ENCODE peak calls at places on chromosomes 5 and 9, in six cellular contexts. P is dorsolateral prefrontal cortex, B is PC-9, A is caudate nucleus, F is H9, V is HCT116. Q is an unnamed sample.

GRCh38 chr5:14286574-14287399 is 143.6 kb downstream of the TRIO start:
- DNase-seq in P (no peak), B (no peak), A (no peak), F (no peak), V (no peak), Q (no peak)

GRCh38 chr5:130992621-130993020 is 172.4 kb downstream of the HINT1 start:
- DNase-seq in P (no peak), B (no peak), A (no peak), F (no peak), V (no peak), Q (no peak)

GRCh38 chr9:89999176-89999533 is 394.3 kb downstream of the GADD45G start:
- DNase-seq in P (no peak), B (peak; percentile 46), A (no peak), F (no peak), V (no peak), Q (no peak)

GRCh38 chr5:59661306-59661705 is 232.2 kb downstream of the PDE4D start:
- DNase-seq in P (no peak), B (no peak), A (no peak), F (no peak), V (no peak), Q (no peak)

GRCh38 chr9:130327781-130328348 is 62.3 kb downstream of the HMCN2 start:
- DNase-seq in P (no peak), B (no peak), A (no peak), F (no peak), V (no peak), Q (no peak)

GRCh38 chr5:93519737-93520136 is 61.3 kb downstream of the NR2F1-AS1 start:
- DNase-seq in P (no peak), B (no peak), A (no peak), F (no peak), V (no peak), Q (no peak)

GRCh38 chr5:101590384-101590783 is 687.3 kb upstream of the ST8SIA4 start:
- DNase-seq in P (no peak), B (no peak), A (no peak), F (no peak), V (peak; percentile 12), Q (no peak)

GRCh38 chr5:88690619-88691560 is 192.1 kb downstream of the MEF2C start:
- DNase-seq in P (peak; percentile 85), B (peak; percentile 62), A (peak; percentile 59), F (peak; percentile 82), V (peak; percentile 44), Q (peak; percentile 78)

GRCh38 chr9:13750639-13751038 is 471.1 kb upstream of the MPDZ start:
- DNase-seq in P (no peak), B (no peak), A (no peak), F (no peak), V (no peak), Q (peak; percentile 0)

GRCh38 chr5:40233268-40233667 is 446.4 kb upstream of the PTGER4 start:
- DNase-seq in P (no peak), B (no peak), A (no peak), F (no peak), V (no peak), Q (no peak)

GRCh38 chr5:68478306-68479091 is 262.9 kb downstream of the PIK3R1 start:
- DNase-seq in P (no peak), B (no peak), A (no peak), F (no peak), V (no peak), Q (no peak)

GRCh38 chr9:117487555-117488175 is 72.8 kb upstream of the ASTN2 start:
- DNase-seq in P (peak; percentile 75), B (peak; percentile 55), A (peak; percentile 82), F (peak; percentile 94), V (no peak), Q (peak; percentile 64)

GRCh38 chr5:23704176-23704855 is 196.9 kb downstream of the PRDM9 start:
- DNase-seq in P (no peak), B (no peak), A (no peak), F (no peak), V (no peak), Q (no peak)

GRCh38 chr5:127351418-127351817 is 60.8 kb downstream of the MEGF10 start:
- DNase-seq in P (no peak), B (no peak), A (no peak), F (no peak), V (no peak), Q (no peak)

GRCh38 chr9:21015122-21015815 is 16.2 kb downstream of the HACD4 start:
- DNase-seq in P (no peak), B (no peak), A (no peak), F (no peak), V (no peak), Q (no peak)

GRCh38 chr5:125874057-125874456 is 549.2 kb upstream of the GRAMD2B start:
- DNase-seq in P (no peak), B (no peak), A (no peak), F (no peak), V (no peak), Q (no peak)

GRCh38 chr5:55226027-55226933 is 835 bp downstream of the MCIDAS start:
- DNase-seq in P (no peak), B (peak; percentile 65), A (no peak), F (peak; percentile 87), V (peak; percentile 72), Q (no peak)

GRCh38 chr5:170445936-170446335 is 56.8 kb upstream of the KCNMB1 start:
- DNase-seq in P (no peak), B (no peak), A (no peak), F (no peak), V (no peak), Q (no peak)

GRCh38 chr5:53253421-53253871 is 143.9 kb upstream of the MOCS2 start:
- DNase-seq in P (no peak), B (peak; percentile 43), A (no peak), F (no peak), V (no peak), Q (no peak)

GRCh38 chr5:1515311-1515920 is 8.3 kb downstream of the LPCAT1 start:
- DNase-seq in P (peak; percentile 22), B (no peak), A (no peak), F (peak; percentile 45), V (no peak), Q (no peak)

GRCh38 chr5:95285406-95285761 is 490 bp upstream of the MCTP1 start:
- DNase-seq in P (no peak), B (no peak), A (no peak), F (peak; percentile 36), V (no peak), Q (no peak)

DNA sequence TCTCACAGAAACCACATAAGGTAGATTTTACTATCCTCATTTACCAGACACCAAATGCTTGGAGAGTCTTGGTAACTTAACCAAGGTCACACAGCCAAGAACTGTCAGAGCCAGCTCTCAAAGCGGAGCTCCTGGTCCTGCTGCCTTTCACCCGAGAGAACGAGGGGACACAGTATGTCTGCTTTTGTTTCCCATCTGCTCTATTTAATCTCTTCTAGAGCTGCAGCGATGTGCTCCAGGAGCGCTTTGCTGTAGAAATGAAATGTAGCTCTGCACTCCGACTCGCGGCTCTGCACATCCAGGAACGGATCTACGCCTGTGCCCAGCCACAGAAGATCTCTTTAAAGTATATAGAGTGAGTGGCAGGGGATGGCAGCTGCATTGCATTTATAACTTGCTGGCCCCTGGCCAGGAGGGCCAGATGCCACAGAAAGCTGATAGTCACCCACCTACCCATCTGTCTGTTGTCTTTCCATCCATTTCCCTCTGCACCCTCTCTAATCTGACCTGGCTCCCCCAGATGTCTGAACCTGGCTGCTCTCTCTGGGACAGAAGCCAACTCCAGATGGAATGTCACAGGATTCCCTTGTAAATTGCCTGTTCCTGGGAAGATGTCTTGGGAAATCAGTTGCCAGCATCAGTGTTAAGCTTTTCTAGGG is 21.4 kb upstream of the TRMT10B start:
- DNase-seq in P (no peak), B (no peak), A (no peak), F (no peak), V (no peak), Q (no peak)
- H3K27ac ChIP-seq in P (no peak overlapping the region), B (no peak overlapping the region), A (no peak overlapping the region), F (no peak overlapping the region), V (no peak overlapping the region), Q (no peak overlapping the region)

GRCh38 chr5:172163346-172163745 is 24.7 kb downstream of the STK10 start:
- DNase-seq in P (peak; percentile 44), B (no peak), A (peak; percentile 22), F (no peak), V (no peak), Q (peak; percentile 44)
- H3K27ac ChIP-seq in P (no peak overlapping the region), B (no peak overlapping the region), A (no peak overlapping the region), F (no peak overlapping the region), V (no peak overlapping the region), Q (no peak overlapping the region)

GRCh38 chr9:94082553-94082952 is 1.7 kb upstream of the PTPDC1 start:
- DNase-seq in P (no peak), B (no peak), A (no peak), F (no peak), V (no peak), Q (no peak)
- H3K27ac ChIP-seq in P (no peak overlapping the region), B (no peak overlapping the region), A (peak overlapping the region; percentile 72), F (no peak overlapping the region), V (no peak overlapping the region), Q (peak overlapping the region; percentile 52)

DNA sequence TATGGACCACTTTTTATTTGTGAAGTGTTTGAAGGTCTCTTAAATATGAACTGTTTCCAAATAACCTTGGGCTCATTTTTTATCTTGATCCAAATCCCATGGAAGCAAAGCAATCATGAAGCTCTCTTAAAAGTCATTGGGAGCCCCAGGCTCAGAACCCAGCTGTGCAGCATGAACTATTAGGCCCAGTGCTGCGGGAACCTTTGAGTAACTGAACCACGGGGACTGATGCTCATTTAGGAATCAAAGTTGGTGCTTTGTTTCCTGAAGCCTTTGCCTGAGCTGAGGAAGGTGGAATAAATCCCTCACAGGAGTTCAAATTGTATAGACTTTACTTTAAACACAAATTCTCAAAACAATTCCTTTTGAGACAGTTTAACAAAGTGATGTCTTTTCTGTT is 27.8 kb downstream of the MAT2B start:
- DNase-seq in P (no peak), B (no peak), A (no peak), F (no peak), V (no peak), Q (no peak)
- H3K27ac ChIP-seq in P (no peak overlapping the region), B (no peak overlapping the region), A (no peak overlapping the region), F (no peak overlapping the region), V (no peak overlapping the region), Q (no peak overlapping the region)